ENCODE peak calls at places on chromosomes 13 and 19, in six cellular contexts. D is cardiac fibroblast, H is H9, X is stomach, E is brain microvascular endothelial cell, G is left ventricle myocardium inferior. S is an unnamed sample.

GRCh38 chr13:19680751-19681150 is 47.3 kb downstream of the MPHOSPH8 start:
- DNase-seq in D (no peak), H (no peak), X (no peak), E (peak; percentile 62), G (no peak), S (no peak)

GRCh38 chr13:49495783-49496762 is at the start of gene PHF11:
- DNase-seq in D (peak; percentile 73), H (peak; percentile 74), X (peak; percentile 86), E (peak; percentile 64), G (peak; percentile 81), S (peak; percentile 82)

GRCh38 chr13:51770681-51771417 is 33.1 kb downstream of the DHRS12 start:
- DNase-seq in D (no peak), H (no peak), X (peak; percentile 73), E (no peak), G (no peak), S (no peak)

GRCh38 chr13:42574011-42574410 is at the start of gene TNFSF11:
- DNase-seq in D (peak; percentile 10), H (peak; percentile 73), X (no peak), E (no peak), G (no peak), S (no peak)

GRCh38 chr19:29702958-29703320 is 12.1 kb downstream of the C19orf12 start:
- DNase-seq in D (no peak), H (no peak), X (no peak), E (no peak), G (no peak), S (no peak)

GRCh38 chr19:17687857-17688784 is at the start of gene UNC13A:
- DNase-seq in D (peak; percentile 45), H (peak; percentile 83), X (peak; percentile 37), E (peak; percentile 33), G (peak; percentile 40), S (peak; percentile 56)

GRCh38 chr13:111158136-111158805 is 43.2 kb downstream of the ARHGEF7 start:
- DNase-seq in D (peak; percentile 46), H (no peak), X (no peak), E (no peak), G (no peak), S (no peak)

GRCh38 chr19:38666662-38667448 is 19.4 kb downstream of the ACTN4 start:
- DNase-seq in D (peak; percentile 85), H (no peak), X (no peak), E (peak; percentile 63), G (no peak), S (peak; percentile 76)

GRCh38 chr13:67095621-67096020 is 134.5 kb downstream of the PCDH9 start:
- DNase-seq in D (peak; percentile 75), H (no peak), X (no peak), E (no peak), G (no peak), S (no peak)

GRCh38 chr13:108785844-108786243 is 156.4 kb downstream of the MYO16 start:
- DNase-seq in D (no peak), H (no peak), X (no peak), E (no peak), G (no peak), S (no peak)

GRCh38 chr13:81395368-81395767 is 1054.4 kb upstream of the SPRY2 start:
- DNase-seq in D (no peak), H (peak; percentile 74), X (no peak), E (no peak), G (no peak), S (no peak)

GRCh38 chr19:53868892-53869804 is 1.5 kb downstream of the MYADM start:
- DNase-seq in D (peak; percentile 96), H (peak; percentile 89), X (peak; percentile 90), E (peak; percentile 94), G (peak; percentile 92), S (peak; percentile 92)
- TF ChIP-seq CTCF in D (peak; percentile 29), H (no peak), X (peak; percentile 56), E (peak; percentile 49), G (peak; percentile 59), S (peak; percentile 28)

DNA sequence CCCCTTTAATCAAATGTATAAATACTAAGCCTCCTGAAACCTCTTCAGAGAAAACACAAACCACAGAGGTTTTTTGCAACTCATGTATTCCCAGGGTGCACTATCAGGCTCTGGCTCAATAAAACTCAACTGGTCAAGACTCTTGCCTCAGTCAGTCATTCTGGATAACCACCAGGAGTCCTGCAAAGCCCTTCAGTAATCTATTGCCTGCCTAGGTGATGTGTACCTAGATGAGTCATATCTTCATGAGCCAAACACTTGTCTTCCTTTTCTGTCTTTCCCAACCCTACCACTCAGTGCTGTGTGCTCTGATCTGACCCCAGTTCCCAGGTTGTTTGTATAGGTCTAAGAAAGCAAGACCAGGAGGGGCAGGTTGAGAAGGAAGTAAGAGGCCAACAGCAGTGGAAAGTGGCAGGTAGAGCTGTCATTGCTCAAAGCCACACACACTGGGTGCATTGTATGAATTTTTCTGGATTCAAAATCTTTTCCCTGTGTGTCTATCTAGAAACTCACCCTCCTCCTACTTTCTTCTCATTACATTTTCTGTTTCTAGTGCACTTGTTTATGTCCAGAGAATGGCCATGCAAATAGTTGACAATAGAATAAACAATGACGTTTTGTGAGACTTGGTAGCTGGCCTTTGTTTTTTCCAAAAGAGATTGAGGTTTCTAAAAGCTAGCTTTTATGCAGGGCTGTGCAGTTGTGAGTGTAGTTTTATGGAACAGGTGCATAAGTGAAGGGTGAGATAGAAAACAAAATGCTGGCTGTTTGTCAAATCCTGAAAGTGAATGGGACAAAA is 48.1 kb downstream of the PSG1 start:
- DNase-seq in D (no peak), H (no peak), X (no peak), E (no peak), G (no peak), S (no peak)
- TF ChIP-seq CTCF in D (no peak), H (no peak), X (no peak), E (no peak), G (no peak), S (no peak)

GRCh38 chr13:103140001-103140671 is 73.9 kb upstream of the SLC10A2 start:
- DNase-seq in D (no peak), H (peak; percentile 37), X (no peak), E (peak; percentile 33), G (no peak), S (no peak)
- TF ChIP-seq CTCF in D (peak; percentile 14), H (peak; percentile 73), X (peak; percentile 57), E (peak; percentile 43), G (peak; percentile 62), S (peak; percentile 42)

GRCh38 chr13:28820099-28821051 is at the start of gene MTUS2:
- DNase-seq in D (no peak), H (peak; percentile 72), X (no peak), E (no peak), G (no peak), S (no peak)

GRCh38 chr13:28819748-28820098 is 416 bp upstream of the MTUS2 start:
- DNase-seq in D (peak; percentile 36), H (peak; percentile 81), X (peak; percentile 27), E (no peak), G (peak; percentile 69), S (peak; percentile 44)

GRCh38 chr13:28819046-28819747 is 942 bp upstream of the MTUS2 start:
- DNase-seq in D (peak; percentile 11), H (no peak), X (no peak), E (no peak), G (no peak), S (no peak)

GRCh38 chr13:28822161-28822560 is 2.0 kb downstream of the MTUS2 start:
- DNase-seq in D (no peak), H (no peak), X (no peak), E (no peak), G (no peak), S (no peak)

GRCh38 chr13:28817204-28817603 is 2.9 kb upstream of the MTUS2 start:
- DNase-seq in D (no peak), H (peak; percentile 47), X (no peak), E (no peak), G (no peak), S (no peak)
- TF ChIP-seq CTCF in D (no peak), H (peak; percentile 69), X (no peak), E (no peak), G (no peak), S (no peak)

DNA sequence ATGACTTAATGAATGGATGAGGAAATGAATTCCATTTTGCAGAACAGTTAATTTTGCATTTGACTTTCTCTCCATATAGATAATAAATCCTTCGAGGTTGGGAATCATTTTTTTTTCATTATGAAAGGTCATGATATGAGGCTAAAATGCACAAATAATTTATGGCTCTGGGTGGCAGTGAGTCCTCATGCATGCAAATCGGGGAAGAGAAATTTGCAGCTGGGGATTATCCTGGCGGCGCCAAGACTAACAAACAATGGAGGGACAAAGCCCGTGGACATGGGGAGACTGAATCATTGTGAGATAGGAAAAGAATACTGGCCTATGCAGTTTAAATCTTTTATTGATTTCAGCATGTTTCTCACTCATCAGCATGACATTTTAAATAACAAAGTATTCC is 102.2 kb downstream of the ERCC5 start:
- DNase-seq in D (peak; percentile 5), H (no peak), X (no peak), E (no peak), G (no peak), S (no peak)
- TF ChIP-seq CTCF in D (no peak), H (no peak), X (no peak), E (no peak), G (peak; percentile 31), S (peak; percentile 15)

DNA sequence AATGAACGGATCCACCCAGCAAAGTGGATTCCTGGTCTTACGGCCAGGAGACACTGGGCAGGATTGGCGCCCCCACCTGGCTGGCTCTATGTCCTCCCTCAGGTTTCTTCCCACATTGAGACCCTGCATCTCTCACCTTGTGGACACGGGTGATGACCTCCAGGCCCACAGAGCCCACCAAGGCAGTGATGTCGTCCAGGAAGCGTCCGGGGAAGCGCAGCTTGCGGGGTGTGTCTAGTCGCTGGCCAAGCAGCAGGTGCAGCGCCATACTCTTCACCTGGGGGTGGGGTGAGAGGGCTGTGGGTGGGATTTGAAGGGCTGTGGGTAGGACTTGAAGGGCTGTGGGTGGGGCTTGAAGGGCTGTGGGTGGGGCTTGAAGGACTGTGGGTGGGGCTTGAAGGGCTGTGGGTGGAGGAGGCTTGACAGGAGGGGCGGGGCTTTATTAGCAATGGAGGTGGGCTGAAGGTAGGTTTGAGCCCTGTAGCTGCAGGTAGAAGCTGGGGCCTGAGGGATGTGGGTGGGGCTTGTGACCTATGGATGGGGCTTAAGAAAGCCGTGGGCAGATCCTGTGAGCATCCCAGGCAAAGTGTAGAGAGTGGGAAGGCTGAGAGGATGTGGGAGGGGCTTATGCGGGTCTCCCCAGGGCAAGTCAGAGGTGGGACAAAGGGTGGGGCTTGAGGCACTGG is 12.1 kb upstream of the ANGPTL8 start:
- DNase-seq in D (no peak), H (peak; percentile 98), X (no peak), E (no peak), G (no peak), S (no peak)
- TF ChIP-seq CTCF in D (peak; percentile 6), H (peak; percentile 78), X (no peak), E (peak; percentile 19), G (no peak), S (peak; percentile 7)

S was measured in heart right ventricle.